ENCODE peak calls at places on chromosome 12, in five cellular contexts. F, M, A, V and B are unnamed samples.

GRCh38 chr12:50971946-50972345 is 19.6 kb downstream of the HIGD1C start:
- DNase-seq in F (no peak), M (no peak), A (peak), V (no peak), B (no peak)

GRCh38 chr12:109770104-109770860 is 56.7 kb downstream of the FAM222A start:
- DNase-seq in F (no peak), M (no peak), A (no peak), V (peak), B (peak)

GRCh38 chr12:7645395-7646177 is 20.1 kb downstream of the APOBEC1 start:
- DNase-seq in F (no peak), M (peak), A (peak), V (no peak), B (no peak)

GRCh38 chr12:130357241-130357640 is 19.6 kb downstream of the PIWIL1 start:
- DNase-seq in F (no peak), M (peak), A (no peak), V (no peak), B (no peak)

GRCh38 chr12:106246891-106247730 is 709 bp downstream of the CKAP4 start:
- DNase-seq in F (no peak), M (peak), A (peak), V (peak), B (peak)

GRCh38 chr12:106248849-106249371 is 1.1 kb upstream of the CKAP4 start:
- DNase-seq in F (no peak), M (no peak), A (peak), V (no peak), B (peak)

GRCh38 chr12:46499901-46500300 is 127.3 kb upstream of the SLC38A2 start:
- DNase-seq in F (no peak), M (no peak), A (no peak), V (no peak), B (no peak)

GRCh38 chr12:132604108-132605054 is 6.0 kb downstream of the LRCOL1 start:
- DNase-seq in F (no peak), M (peak), A (no peak), V (no peak), B (no peak)

GRCh38 chr12:66279127-66279712 is 23.1 kb upstream of the HELB start:
- DNase-seq in F (no peak), M (peak), A (peak), V (no peak), B (no peak)

GRCh38 chr12:4277205-4277543 is 3.6 kb downstream of the CCND2 start:
- DNase-seq in F (no peak), M (no peak), A (no peak), V (no peak), B (no peak)

GRCh38 chr12:120413901-120414695 is 23.8 kb upstream of the COX6A1 start:
- DNase-seq in F (no peak), M (no peak), A (no peak), V (no peak), B (peak)

GRCh38 chr12:68636268-68636667 is 25.6 kb downstream of the RAP1B start:
- DNase-seq in F (peak), M (no peak), A (peak), V (no peak), B (no peak)

GRCh38 chr12:70730675-70731180 is 93.5 kb upstream of the PTPRB start:
- DNase-seq in F (no peak), M (no peak), A (no peak), V (no peak), B (no peak)

GRCh38 chr12:48489012-48489411 is 6.7 kb downstream of the C12orf54 start:
- DNase-seq in F (peak), M (no peak), A (peak), V (no peak), B (no peak)

GRCh38 chr12:120377611-120378010 is 8.6 kb upstream of the MSI1 start:
- DNase-seq in F (no peak), M (no peak), A (no peak), V (no peak), B (no peak)

GRCh38 chr12:85277900-85278597 is 2.0 kb upstream of the ALX1 start:
- DNase-seq in F (no peak), M (no peak), A (no peak), V (no peak), B (no peak)

GRCh38 chr12:30846776-30847175 is 79.8 kb upstream of the TSPAN11 start:
- DNase-seq in F (no peak), M (no peak), A (no peak), V (no peak), B (no peak)

GRCh38 chr12:98828802-98829600 is 183.9 kb downstream of the APAF1 start:
- DNase-seq in F (no peak), M (no peak), A (no peak), V (no peak), B (no peak)

GRCh38 chr12:25692115-25693035 is 139.3 kb upstream of the LMNTD1 start:
- DNase-seq in F (no peak), M (peak), A (peak), V (no peak), B (no peak)

GRCh38 chr12:132781938-132782337 is 20.3 kb upstream of the ANKLE2 start:
- DNase-seq in F (no peak), M (no peak), A (no peak), V (no peak), B (no peak)

GRCh38 chr12:53048780-53049401 is 974 bp upstream of the TNS2 start:
- DNase-seq in F (no peak), M (peak), A (peak), V (peak), B (peak)

GRCh38 chr12:1496162-1496925 is 98.0 kb downstream of the FBXL14 start:
- DNase-seq in F (no peak), M (peak), A (peak), V (peak), B (no peak)

GRCh38 chr12:66964629-66965028 is 285.8 kb upstream of the GRIP1 start:
- DNase-seq in F (no peak), M (no peak), A (peak), V (no peak), B (no peak)

GRCh38 chr12:124786065-124786964 is 77.3 kb downstream of the SCARB1 start:
- DNase-seq in F (peak), M (peak), A (no peak), V (peak), B (no peak)

GRCh38 chr12:50017653-50018052 is 7.6 kb downstream of the RACGAP1 start:
- DNase-seq in F (no peak), M (no peak), A (peak), V (no peak), B (peak)

GRCh38 chr12:5648692-5649338 is 216.9 kb downstream of the NTF3 start:
- DNase-seq in F (no peak), M (no peak), A (peak), V (no peak), B (no peak)

GRCh38 chr12:50186667-50187066 is 19.5 kb upstream of the CERS5 start:
- DNase-seq in F (no peak), M (no peak), A (peak), V (no peak), B (no peak)

DNA sequence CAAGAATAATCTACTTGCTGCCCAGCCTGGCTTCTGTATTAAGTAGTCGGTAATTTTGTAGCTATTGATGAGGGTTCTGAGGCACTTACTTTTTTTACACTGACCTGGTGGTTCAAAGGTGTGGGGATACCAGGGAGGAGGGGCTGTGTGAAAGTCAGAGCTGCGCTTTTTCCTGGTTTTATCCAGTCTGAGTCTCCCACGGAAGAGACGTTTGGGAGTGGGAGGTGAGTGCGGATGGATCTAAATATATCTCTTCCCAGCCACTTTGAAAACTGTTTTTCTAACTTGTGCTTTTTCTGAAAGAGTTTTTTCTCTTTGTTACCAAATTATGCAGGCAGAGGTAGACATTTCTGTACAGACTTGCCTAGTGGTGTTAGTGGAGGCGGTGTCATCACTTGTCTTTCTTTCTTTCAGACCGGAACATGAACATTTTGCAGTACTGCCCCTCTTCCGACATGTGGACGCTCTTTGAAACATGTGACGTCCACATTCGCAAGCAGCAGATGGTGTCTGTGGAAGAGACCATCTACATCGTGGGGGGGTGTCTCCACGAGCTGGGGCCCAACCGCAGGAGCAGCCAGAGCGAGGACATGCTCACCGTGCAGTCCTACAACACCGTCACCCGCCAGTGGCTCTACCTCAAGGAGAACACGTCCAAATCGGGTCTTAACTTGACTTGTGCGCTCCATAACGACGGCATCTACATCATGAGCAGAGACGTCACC is 17.4 kb upstream of the MANSC4 start:
- DNase-seq in F (no peak), M (no peak), A (no peak), V (no peak), B (peak)
- H3K27ac ChIP-seq in F (no peak), M (no peak), A (no peak), V (no peak), B (no peak)

GRCh38 chr12:94261781-94262180 is 113.4 kb downstream of the PLXNC1 start:
- DNase-seq in F (no peak), M (no peak), A (no peak), V (no peak), B (no peak)

GRCh38 chr12:94262228-94263010 is 114.0 kb downstream of the PLXNC1 start:
- DNase-seq in F (no peak), M (peak), A (peak), V (peak), B (peak)

GRCh38 chr12:94261119-94261518 is 112.7 kb downstream of the PLXNC1 start:
- DNase-seq in F (no peak), M (no peak), A (no peak), V (no peak), B (no peak)

GRCh38 chr12:94260017-94260416 is 111.6 kb downstream of the PLXNC1 start:
- DNase-seq in F (no peak), M (no peak), A (no peak), V (no peak), B (no peak)

GRCh38 chr12:94260717-94261116 is 112.3 kb downstream of the PLXNC1 start:
- DNase-seq in F (no peak), M (no peak), A (no peak), V (no peak), B (no peak)
- H3K27ac ChIP-seq in F (no peak), M (no peak), A (no peak), V (no peak), B (no peak)

DNA sequence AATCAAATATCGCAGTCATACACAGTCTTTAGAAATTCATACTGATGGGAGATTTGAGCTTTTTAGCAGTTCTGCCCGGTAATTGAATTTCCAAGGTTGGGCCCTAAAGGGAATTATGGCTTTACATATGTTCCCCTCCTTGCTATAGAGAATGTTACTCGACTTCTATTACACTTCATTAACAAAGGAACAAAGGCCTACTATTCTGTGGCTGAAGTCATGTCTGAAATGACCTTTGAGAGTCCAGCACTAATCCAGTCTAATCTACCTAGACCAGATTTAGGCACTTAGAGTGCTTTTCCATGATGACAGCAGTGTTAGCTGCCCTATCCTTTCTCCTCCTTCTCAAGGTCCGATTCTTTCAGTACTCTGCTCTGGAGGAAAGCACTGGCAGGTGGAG is 305.3 kb downstream of the MED13L start:
- DNase-seq in F (no peak), M (no peak), A (no peak), V (no peak), B (no peak)
- H3K27ac ChIP-seq in F (no peak), M (no peak), A (no peak), V (no peak), B (no peak)

DNA sequence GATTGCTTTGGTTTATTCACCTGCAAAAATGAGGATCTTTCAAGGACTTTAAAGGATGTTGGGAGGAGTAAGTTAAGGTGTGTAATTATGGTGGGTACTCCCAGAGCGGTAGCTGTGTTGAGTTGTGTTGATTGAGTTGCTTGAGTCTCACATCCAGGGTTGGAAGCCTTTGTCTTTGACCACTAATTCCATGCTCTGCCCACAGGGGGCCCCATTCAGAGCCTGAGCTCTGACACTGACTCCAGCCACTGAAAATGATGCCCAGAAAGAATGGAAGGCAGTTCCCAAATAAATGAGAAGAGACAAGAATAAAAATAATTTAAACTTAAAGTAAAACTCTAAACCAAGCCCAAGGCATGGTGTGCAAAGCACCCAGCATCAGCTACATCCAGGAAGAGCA is 237.4 kb upstream of the PWP1 start:
- DNase-seq in F (no peak), M (no peak), A (peak), V (no peak), B (no peak)
- H3K27ac ChIP-seq in F (no peak), M (no peak), A (no peak), V (no peak), B (no peak)

GRCh38 chr12:93805736-93806141 is 128.6 kb downstream of the CRADD start:
- DNase-seq in F (no peak), M (no peak), A (no peak), V (no peak), B (no peak)

GRCh38 chr12:93804392-93805179 is 127.4 kb downstream of the CRADD start:
- DNase-seq in F (no peak), M (no peak), A (peak), V (no peak), B (no peak)

GRCh38 chr12:93802698-93803097 is 125.5 kb downstream of the CRADD start:
- DNase-seq in F (no peak), M (no peak), A (peak), V (no peak), B (no peak)

GRCh38 chr12:93803408-93803807 is 126.2 kb downstream of the CRADD start:
- DNase-seq in F (no peak), M (peak), A (peak), V (no peak), B (no peak)

GRCh38 chr12:93802293-93802692 is 125.1 kb downstream of the CRADD start:
- DNase-seq in F (no peak), M (no peak), A (no peak), V (no peak), B (no peak)
- H3K27ac ChIP-seq in F (no peak), M (peak), A (peak), V (peak), B (peak)

GRCh38 chr12:108665608-108666202 is 32.0 kb upstream of the SELPLG start:
- DNase-seq in F (no peak), M (no peak), A (no peak), V (no peak), B (no peak)

GRCh38 chr12:108664338-108665258 is 30.9 kb upstream of the SELPLG start:
- DNase-seq in F (peak), M (peak), A (peak), V (peak), B (no peak)

GRCh38 chr12:108668532-108668931 is 34.8 kb upstream of the SELPLG start:
- DNase-seq in F (no peak), M (no peak), A (peak), V (no peak), B (no peak)

GRCh38 chr12:108667349-108667748 is 33.7 kb upstream of the SELPLG start:
- DNase-seq in F (no peak), M (no peak), A (no peak), V (no peak), B (no peak)

GRCh38 chr12:108666326-108666995 is 32.8 kb upstream of the SELPLG start:
- DNase-seq in F (no peak), M (no peak), A (peak), V (no peak), B (no peak)
- H3K27ac ChIP-seq in F (peak), M (no peak), A (peak), V (peak), B (no peak)